ENCODE peak calls at places on chromosomes 6 and 20, in ten cellular contexts. One of them, this sample, is unnamed. For H3K4me1, the result is how much of the 10 kb centered on the place peaks cover.

GRCh38 chr20:60483371-60483770 is 525.1 kb downstream of the CDH26 start:
- DNase-seq in tibial artery: no peak
- DNase-seq in Panc1: no peak
- DNase-seq in thoracic aorta: no peak
- DNase-seq in transverse colon: no peak
- DNase-seq in cardiac muscle cell: no peak
- DNase-seq in lung: peak
- DNase-seq in left ventricle myocardium inferior: no peak
- DNase-seq in stomach: no peak
- DNase-seq in CD4-positive, CD25-positive, alpha-beta regulatory T cell: no peak
- DNase-seq in this sample: no peak

GRCh38 chr6:47407295-47408281 is 70.0 kb upstream of the CD2AP start:
- DNase-seq in lung: no peak
- DNase-seq in CD4-positive, CD25-positive, alpha-beta regulatory T cell: no peak
- DNase-seq in tibial artery: no peak
- DNase-seq in stomach: no peak
- DNase-seq in Panc1: no peak
- DNase-seq in cardiac muscle cell: no peak
- DNase-seq in thoracic aorta: no peak
- DNase-seq in transverse colon: no peak
- DNase-seq in left ventricle myocardium inferior: no peak
- DNase-seq in this sample: no peak

GRCh38 chr6:18154507-18155272 is at the start of gene TPMT:
- DNase-seq in CD4-positive, CD25-positive, alpha-beta regulatory T cell: no peak
- DNase-seq in transverse colon: peak
- DNase-seq in thoracic aorta: no peak
- DNase-seq in tibial artery: peak
- DNase-seq in cardiac muscle cell: no peak
- DNase-seq in left ventricle myocardium inferior: no peak
- DNase-seq in lung: no peak
- DNase-seq in Panc1: peak
- DNase-seq in stomach: peak
- DNase-seq in this sample: peak

GRCh38 chr6:78948785-78949184 is 81.4 kb downstream of the IRAK1BP1 start:
- DNase-seq in left ventricle myocardium inferior: no peak
- DNase-seq in CD4-positive, CD25-positive, alpha-beta regulatory T cell: no peak
- DNase-seq in thoracic aorta: no peak
- DNase-seq in transverse colon: no peak
- DNase-seq in stomach: no peak
- DNase-seq in lung: no peak
- DNase-seq in tibial artery: no peak
- DNase-seq in cardiac muscle cell: no peak
- DNase-seq in Panc1: no peak
- DNase-seq in this sample: no peak

GRCh38 chr6:14542670-14543366 is 425.2 kb downstream of the CD83 start:
- DNase-seq in left ventricle myocardium inferior: no peak
- DNase-seq in Panc1: no peak
- DNase-seq in stomach: no peak
- DNase-seq in transverse colon: no peak
- DNase-seq in tibial artery: no peak
- DNase-seq in CD4-positive, CD25-positive, alpha-beta regulatory T cell: no peak
- DNase-seq in lung: no peak
- DNase-seq in cardiac muscle cell: peak
- DNase-seq in thoracic aorta: no peak
- DNase-seq in this sample: no peak

GRCh38 chr20:18628330-18628941 is 40.6 kb downstream of the DTD1 start:
- DNase-seq in thoracic aorta: no peak
- DNase-seq in cardiac muscle cell: no peak
- DNase-seq in CD4-positive, CD25-positive, alpha-beta regulatory T cell: no peak
- DNase-seq in left ventricle myocardium inferior: no peak
- DNase-seq in tibial artery: no peak
- DNase-seq in lung: no peak
- DNase-seq in Panc1: no peak
- DNase-seq in transverse colon: peak
- DNase-seq in stomach: peak
- DNase-seq in this sample: peak

GRCh38 chr6:84432616-84433015 is 205.2 kb upstream of the CEP162 start:
- DNase-seq in cardiac muscle cell: peak
- DNase-seq in Panc1: no peak
- DNase-seq in transverse colon: no peak
- DNase-seq in left ventricle myocardium inferior: no peak
- DNase-seq in stomach: no peak
- DNase-seq in thoracic aorta: no peak
- DNase-seq in CD4-positive, CD25-positive, alpha-beta regulatory T cell: no peak
- DNase-seq in lung: no peak
- DNase-seq in tibial artery: no peak
- DNase-seq in this sample: no peak

GRCh38 chr6:5151955-5152401 is 66.8 kb downstream of the PPP1R3G start:
- DNase-seq in cardiac muscle cell: peak
- DNase-seq in thoracic aorta: no peak
- DNase-seq in lung: no peak
- DNase-seq in left ventricle myocardium inferior: no peak
- DNase-seq in transverse colon: no peak
- DNase-seq in stomach: no peak
- DNase-seq in tibial artery: no peak
- DNase-seq in CD4-positive, CD25-positive, alpha-beta regulatory T cell: no peak
- DNase-seq in Panc1: no peak
- DNase-seq in this sample: no peak

GRCh38 chr20:57380081-57380750 is 11.0 kb upstream of the RBM38 start:
- DNase-seq in CD4-positive, CD25-positive, alpha-beta regulatory T cell: no peak
- DNase-seq in left ventricle myocardium inferior: no peak
- DNase-seq in tibial artery: no peak
- DNase-seq in Panc1: no peak
- DNase-seq in cardiac muscle cell: no peak
- DNase-seq in lung: no peak
- DNase-seq in stomach: peak
- DNase-seq in transverse colon: no peak
- DNase-seq in thoracic aorta: no peak
- DNase-seq in this sample: no peak
- H3K4me3 ChIP-seq in CD4-positive, CD25-positive, alpha-beta regulatory T cell: no peak
- H3K4me3 ChIP-seq in left ventricle myocardium inferior: no peak
- H3K4me3 ChIP-seq in tibial artery: no peak
- H3K4me3 ChIP-seq in Panc1: no peak
- H3K4me3 ChIP-seq in cardiac muscle cell: no peak
- H3K4me3 ChIP-seq in lung: no peak
- H3K4me3 ChIP-seq in stomach: no peak
- H3K4me3 ChIP-seq in transverse colon: no peak
- H3K4me3 ChIP-seq in thoracic aorta: no peak
- H3K4me3 ChIP-seq in this sample: no peak

GRCh38 chr20:41176711-41177552 is 39.6 kb downstream of the PLCG1 start:
- DNase-seq in thoracic aorta: no peak
- DNase-seq in lung: peak
- DNase-seq in stomach: peak
- DNase-seq in cardiac muscle cell: no peak
- DNase-seq in CD4-positive, CD25-positive, alpha-beta regulatory T cell: no peak
- DNase-seq in Panc1: no peak
- DNase-seq in transverse colon: no peak
- DNase-seq in left ventricle myocardium inferior: no peak
- DNase-seq in tibial artery: no peak
- DNase-seq in this sample: no peak

GRCh38 chr20:41177636-41178035 is 40.3 kb downstream of the PLCG1 start:
- DNase-seq in thoracic aorta: peak
- DNase-seq in CD4-positive, CD25-positive, alpha-beta regulatory T cell: no peak
- DNase-seq in transverse colon: peak
- DNase-seq in tibial artery: peak
- DNase-seq in left ventricle myocardium inferior: no peak
- DNase-seq in Panc1: no peak
- DNase-seq in lung: peak
- DNase-seq in stomach: peak
- DNase-seq in cardiac muscle cell: peak
- DNase-seq in this sample: no peak

GRCh38 chr20:41178904-41179432 is 41.6 kb downstream of the PLCG1 start:
- DNase-seq in cardiac muscle cell: peak
- DNase-seq in stomach: peak
- DNase-seq in lung: no peak
- DNase-seq in transverse colon: peak
- DNase-seq in tibial artery: no peak
- DNase-seq in CD4-positive, CD25-positive, alpha-beta regulatory T cell: no peak
- DNase-seq in left ventricle myocardium inferior: peak
- DNase-seq in Panc1: no peak
- DNase-seq in thoracic aorta: no peak
- DNase-seq in this sample: no peak

GRCh38 chr20:41179961-41180360 is 42.6 kb downstream of the PLCG1 start:
- DNase-seq in Panc1: no peak
- DNase-seq in lung: no peak
- DNase-seq in thoracic aorta: no peak
- DNase-seq in cardiac muscle cell: no peak
- DNase-seq in CD4-positive, CD25-positive, alpha-beta regulatory T cell: no peak
- DNase-seq in stomach: no peak
- DNase-seq in tibial artery: no peak
- DNase-seq in transverse colon: no peak
- DNase-seq in left ventricle myocardium inferior: no peak
- DNase-seq in this sample: no peak

GRCh38 chr20:41178495-41178894 is 41.2 kb downstream of the PLCG1 start:
- DNase-seq in Panc1: no peak
- DNase-seq in left ventricle myocardium inferior: no peak
- DNase-seq in stomach: no peak
- DNase-seq in cardiac muscle cell: no peak
- DNase-seq in tibial artery: no peak
- DNase-seq in CD4-positive, CD25-positive, alpha-beta regulatory T cell: no peak
- DNase-seq in transverse colon: no peak
- DNase-seq in thoracic aorta: no peak
- DNase-seq in lung: no peak
- DNase-seq in this sample: no peak
- H3K4me1 ChIP-seq in Panc1: under half
- H3K4me1 ChIP-seq in left ventricle myocardium inferior: half or more
- H3K4me1 ChIP-seq in stomach: under half
- H3K4me1 ChIP-seq in cardiac muscle cell: under half
- H3K4me1 ChIP-seq in tibial artery: under half
- H3K4me1 ChIP-seq in CD4-positive, CD25-positive, alpha-beta regulatory T cell: under half
- H3K4me1 ChIP-seq in transverse colon: under half
- H3K4me1 ChIP-seq in thoracic aorta: under half
- H3K4me1 ChIP-seq in lung: under half
- H3K4me1 ChIP-seq in this sample: under half

GRCh38 chr6:24743944-24744335 is 25.0 kb upstream of the C6orf62 start:
- DNase-seq in left ventricle myocardium inferior: no peak
- DNase-seq in CD4-positive, CD25-positive, alpha-beta regulatory T cell: no peak
- DNase-seq in transverse colon: no peak
- DNase-seq in lung: no peak
- DNase-seq in Panc1: no peak
- DNase-seq in cardiac muscle cell: no peak
- DNase-seq in thoracic aorta: no peak
- DNase-seq in stomach: no peak
- DNase-seq in tibial artery: no peak
- DNase-seq in this sample: no peak

GRCh38 chr6:24740861-24741260 is 21.9 kb upstream of the C6orf62 start:
- DNase-seq in cardiac muscle cell: no peak
- DNase-seq in transverse colon: no peak
- DNase-seq in left ventricle myocardium inferior: no peak
- DNase-seq in tibial artery: no peak
- DNase-seq in CD4-positive, CD25-positive, alpha-beta regulatory T cell: no peak
- DNase-seq in stomach: no peak
- DNase-seq in lung: no peak
- DNase-seq in thoracic aorta: no peak
- DNase-seq in Panc1: no peak
- DNase-seq in this sample: no peak

GRCh38 chr6:24744911-24745310 is 26.0 kb upstream of the C6orf62 start:
- DNase-seq in lung: no peak
- DNase-seq in transverse colon: no peak
- DNase-seq in stomach: no peak
- DNase-seq in thoracic aorta: no peak
- DNase-seq in CD4-positive, CD25-positive, alpha-beta regulatory T cell: no peak
- DNase-seq in left ventricle myocardium inferior: no peak
- DNase-seq in Panc1: no peak
- DNase-seq in cardiac muscle cell: no peak
- DNase-seq in tibial artery: no peak
- DNase-seq in this sample: no peak

GRCh38 chr6:24738732-24739131 is 19.8 kb upstream of the C6orf62 start:
- DNase-seq in stomach: peak
- DNase-seq in cardiac muscle cell: peak
- DNase-seq in tibial artery: no peak
- DNase-seq in left ventricle myocardium inferior: no peak
- DNase-seq in Panc1: no peak
- DNase-seq in thoracic aorta: no peak
- DNase-seq in CD4-positive, CD25-positive, alpha-beta regulatory T cell: no peak
- DNase-seq in lung: no peak
- DNase-seq in transverse colon: no peak
- DNase-seq in this sample: no peak

DNA sequence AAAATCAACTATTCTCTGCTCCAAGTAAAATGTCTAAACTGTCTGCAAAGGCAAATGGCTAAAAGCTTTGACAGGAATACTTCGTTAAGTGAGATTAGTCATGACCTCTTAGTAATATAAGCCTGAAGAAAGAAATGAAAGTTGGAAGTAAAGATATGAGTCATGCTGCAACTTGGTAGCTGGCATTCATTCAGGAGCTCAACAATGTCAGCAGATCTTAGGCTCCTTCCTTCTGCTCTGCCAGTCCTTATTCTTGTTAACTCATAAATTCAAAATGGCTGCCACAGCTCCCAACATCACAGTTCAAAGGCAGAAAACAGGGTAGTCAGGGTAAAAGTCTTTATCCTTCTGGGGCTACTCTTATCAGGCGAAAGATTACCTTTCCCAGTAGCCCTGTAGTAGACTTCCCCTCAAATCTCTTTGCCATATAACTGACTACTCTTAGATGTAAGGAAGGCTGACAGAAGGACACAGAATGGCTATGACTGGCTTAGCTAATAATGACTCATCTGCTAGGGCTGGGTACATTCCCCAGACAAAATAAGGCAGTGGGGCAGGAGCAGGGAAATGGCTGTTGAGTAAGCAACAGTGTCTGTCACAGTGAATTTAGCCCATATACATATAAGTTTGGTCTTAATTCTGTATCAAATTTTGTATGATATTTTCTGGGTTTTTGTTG is 24.4 kb upstream of the C6orf62 start:
- DNase-seq in tibial artery: no peak
- DNase-seq in thoracic aorta: no peak
- DNase-seq in left ventricle myocardium inferior: no peak
- DNase-seq in lung: peak
- DNase-seq in Panc1: peak
- DNase-seq in CD4-positive, CD25-positive, alpha-beta regulatory T cell: no peak
- DNase-seq in stomach: peak
- DNase-seq in cardiac muscle cell: peak
- DNase-seq in transverse colon: no peak
- DNase-seq in this sample: no peak
- H3K27ac ChIP-seq in tibial artery: peak
- H3K27ac ChIP-seq in thoracic aorta: peak
- H3K27ac ChIP-seq in left ventricle myocardium inferior: peak
- H3K27ac ChIP-seq in lung: peak
- H3K27ac ChIP-seq in Panc1: no peak
- H3K27ac ChIP-seq in CD4-positive, CD25-positive, alpha-beta regulatory T cell: no peak
- H3K27ac ChIP-seq in stomach: peak
- H3K27ac ChIP-seq in cardiac muscle cell: no peak
- H3K27ac ChIP-seq in transverse colon: peak
- H3K27ac ChIP-seq in this sample: peak

GRCh38 chr6:160967833-160968232 is 23.7 kb upstream of the MAP3K4 start:
- DNase-seq in tibial artery: no peak
- DNase-seq in transverse colon: no peak
- DNase-seq in CD4-positive, CD25-positive, alpha-beta regulatory T cell: no peak
- DNase-seq in thoracic aorta: no peak
- DNase-seq in stomach: no peak
- DNase-seq in lung: no peak
- DNase-seq in left ventricle myocardium inferior: no peak
- DNase-seq in cardiac muscle cell: no peak
- DNase-seq in Panc1: no peak
- DNase-seq in this sample: no peak

GRCh38 chr6:160965893-160966292 is 25.7 kb upstream of the MAP3K4 start:
- DNase-seq in tibial artery: no peak
- DNase-seq in thoracic aorta: no peak
- DNase-seq in cardiac muscle cell: no peak
- DNase-seq in lung: no peak
- DNase-seq in left ventricle myocardium inferior: no peak
- DNase-seq in stomach: no peak
- DNase-seq in Panc1: no peak
- DNase-seq in transverse colon: no peak
- DNase-seq in CD4-positive, CD25-positive, alpha-beta regulatory T cell: no peak
- DNase-seq in this sample: no peak

GRCh38 chr6:160967351-160967750 is 24.2 kb upstream of the MAP3K4 start:
- DNase-seq in Panc1: no peak
- DNase-seq in stomach: no peak
- DNase-seq in cardiac muscle cell: no peak
- DNase-seq in lung: no peak
- DNase-seq in transverse colon: no peak
- DNase-seq in left ventricle myocardium inferior: no peak
- DNase-seq in thoracic aorta: no peak
- DNase-seq in CD4-positive, CD25-positive, alpha-beta regulatory T cell: no peak
- DNase-seq in tibial artery: no peak
- DNase-seq in this sample: no peak

GRCh38 chr6:160962835-160963623 is 28.5 kb upstream of the MAP3K4 start:
- DNase-seq in stomach: no peak
- DNase-seq in lung: peak
- DNase-seq in Panc1: no peak
- DNase-seq in thoracic aorta: no peak
- DNase-seq in CD4-positive, CD25-positive, alpha-beta regulatory T cell: no peak
- DNase-seq in tibial artery: no peak
- DNase-seq in transverse colon: no peak
- DNase-seq in cardiac muscle cell: no peak
- DNase-seq in left ventricle myocardium inferior: no peak
- DNase-seq in this sample: no peak

DNA sequence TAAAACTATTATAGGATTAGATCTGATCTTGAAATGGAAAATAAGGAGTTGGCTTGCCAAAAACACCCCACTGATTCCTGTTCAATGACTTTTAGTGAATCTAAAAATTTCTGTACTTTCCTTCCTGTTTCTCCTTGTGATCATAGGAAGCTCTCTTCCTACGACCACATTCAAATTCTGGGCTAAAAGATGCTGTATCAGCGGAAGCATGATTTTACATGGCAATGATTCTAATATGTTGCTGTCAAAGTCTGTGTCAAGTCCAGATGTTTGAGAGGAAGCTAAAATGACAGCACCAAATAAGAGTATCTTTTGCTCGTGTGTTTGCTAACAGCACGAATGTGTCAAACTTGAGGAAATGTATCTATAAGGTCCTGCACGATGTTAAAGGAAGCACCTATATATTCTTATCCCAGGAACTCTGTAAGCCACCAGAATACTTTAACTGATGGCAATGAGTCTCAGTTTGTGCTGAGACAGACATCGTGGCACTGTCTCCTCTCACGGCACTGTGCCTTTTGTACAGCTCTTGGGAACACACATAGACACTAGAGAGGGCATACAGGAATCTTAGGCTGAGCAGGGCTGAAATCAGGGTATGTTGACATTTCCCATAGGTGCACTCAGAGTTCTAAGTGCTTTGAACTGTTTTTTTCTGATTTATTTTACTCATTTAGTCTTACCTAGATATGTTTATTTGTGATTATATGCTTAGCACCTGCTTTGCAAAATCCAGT is 24.9 kb upstream of the MAP3K4 start:
- DNase-seq in thoracic aorta: no peak
- DNase-seq in tibial artery: no peak
- DNase-seq in lung: no peak
- DNase-seq in stomach: no peak
- DNase-seq in cardiac muscle cell: no peak
- DNase-seq in CD4-positive, CD25-positive, alpha-beta regulatory T cell: no peak
- DNase-seq in transverse colon: no peak
- DNase-seq in left ventricle myocardium inferior: no peak
- DNase-seq in Panc1: no peak
- DNase-seq in this sample: no peak
- H3K4me3 ChIP-seq in thoracic aorta: no peak
- H3K4me3 ChIP-seq in tibial artery: no peak
- H3K4me3 ChIP-seq in lung: no peak
- H3K4me3 ChIP-seq in stomach: no peak
- H3K4me3 ChIP-seq in cardiac muscle cell: no peak
- H3K4me3 ChIP-seq in CD4-positive, CD25-positive, alpha-beta regulatory T cell: no peak
- H3K4me3 ChIP-seq in transverse colon: no peak
- H3K4me3 ChIP-seq in left ventricle myocardium inferior: no peak
- H3K4me3 ChIP-seq in Panc1: no peak
- H3K4me3 ChIP-seq in this sample: no peak

This sample was measured in colonic mucosa.